ENCODE peak calls at places on chromosomes 16 and 17, in six cellular contexts. Q is mammary epithelial cell, H is sigmoid colon, O is uterus, F is heart left ventricle, X is ovary. B is an unnamed sample.

GRCh38 chr17:36901506-36901905 is 35.8 kb upstream of the LHX1 start:
- DNase-seq in Q (peak; percentile 4), H (no peak), O (no peak), F (no peak), X (no peak), B (no peak)

GRCh38 chr16:83725313-83725712 is 82.5 kb upstream of the HSBP1 start:
- DNase-seq in Q (no peak), H (no peak), O (no peak), F (no peak), X (no peak), B (no peak)

GRCh38 chr16:47143677-47144558 is at the start of gene NETO2:
- DNase-seq in Q (peak; percentile 58), H (no peak), O (no peak), F (peak; percentile 50), X (peak; percentile 20), B (peak; percentile 25)

GRCh38 chr17:4375039-4375748 is 8.7 kb upstream of the UBE2G1 start:
- DNase-seq in Q (no peak), H (no peak), O (no peak), F (no peak), X (no peak), B (peak; percentile 3)

GRCh38 chr17:81608082-81608481 is 28.8 kb downstream of the NPLOC4 start:
- DNase-seq in Q (no peak), H (no peak), O (no peak), F (no peak), X (no peak), B (no peak)

GRCh38 chr16:13307861-13308260 is 406.5 kb downstream of the SHISA9 start:
- DNase-seq in Q (no peak), H (no peak), O (no peak), F (no peak), X (no peak), B (no peak)

GRCh38 chr16:73949574-73950348 is 346.9 kb upstream of the PSMD7 start:
- DNase-seq in Q (peak; percentile 46), H (no peak), O (peak; percentile 38), F (no peak), X (no peak), B (no peak)

GRCh38 chr17:64993867-64994266 is 62.7 kb downstream of the GNA13 start:
- DNase-seq in Q (no peak), H (no peak), O (no peak), F (no peak), X (no peak), B (no peak)

GRCh38 chr17:80110927-80111701 is 9.7 kb downstream of the GAA start:
- DNase-seq in Q (no peak), H (no peak), O (no peak), F (no peak), X (no peak), B (no peak)

GRCh38 chr16:53341787-53342186 is 92.5 kb upstream of the RBL2 start:
- DNase-seq in Q (no peak), H (no peak), O (no peak), F (no peak), X (no peak), B (no peak)

GRCh38 chr17:31654936-31655335 is 204.1 kb downstream of the COPRS start:
- DNase-seq in Q (peak; percentile 90), H (no peak), O (no peak), F (no peak), X (no peak), B (peak; percentile 3)

GRCh38 chr16:6804461-6804860 is 528.2 kb upstream of the RBFOX1 start:
- DNase-seq in Q (no peak), H (no peak), O (no peak), F (no peak), X (no peak), B (no peak)

GRCh38 chr17:6470751-6471521 is 26.7 kb downstream of the PIMREG start:
- DNase-seq in Q (no peak), H (no peak), O (no peak), F (no peak), X (no peak), B (no peak)

GRCh38 chr17:45970659-45971058 is 28.4 kb upstream of the STH start:
- DNase-seq in Q (no peak), H (no peak), O (no peak), F (no peak), X (no peak), B (no peak)

GRCh38 chr17:20228410-20228809 is 219.3 kb downstream of the SPECC1 start:
- DNase-seq in Q (no peak), H (no peak), O (no peak), F (no peak), X (no peak), B (no peak)
- H3K36me3 ChIP-seq in Q (peaks cover 8% of the 10 kb centered on the region), H (peaks cover 3% of the 10 kb centered on the region), O (no peaks in the 10 kb centered on the region), F (peaks cover 28% of the 10 kb centered on the region), X (no peaks in the 10 kb centered on the region), B (no peaks in the 10 kb centered on the region)

DNA sequence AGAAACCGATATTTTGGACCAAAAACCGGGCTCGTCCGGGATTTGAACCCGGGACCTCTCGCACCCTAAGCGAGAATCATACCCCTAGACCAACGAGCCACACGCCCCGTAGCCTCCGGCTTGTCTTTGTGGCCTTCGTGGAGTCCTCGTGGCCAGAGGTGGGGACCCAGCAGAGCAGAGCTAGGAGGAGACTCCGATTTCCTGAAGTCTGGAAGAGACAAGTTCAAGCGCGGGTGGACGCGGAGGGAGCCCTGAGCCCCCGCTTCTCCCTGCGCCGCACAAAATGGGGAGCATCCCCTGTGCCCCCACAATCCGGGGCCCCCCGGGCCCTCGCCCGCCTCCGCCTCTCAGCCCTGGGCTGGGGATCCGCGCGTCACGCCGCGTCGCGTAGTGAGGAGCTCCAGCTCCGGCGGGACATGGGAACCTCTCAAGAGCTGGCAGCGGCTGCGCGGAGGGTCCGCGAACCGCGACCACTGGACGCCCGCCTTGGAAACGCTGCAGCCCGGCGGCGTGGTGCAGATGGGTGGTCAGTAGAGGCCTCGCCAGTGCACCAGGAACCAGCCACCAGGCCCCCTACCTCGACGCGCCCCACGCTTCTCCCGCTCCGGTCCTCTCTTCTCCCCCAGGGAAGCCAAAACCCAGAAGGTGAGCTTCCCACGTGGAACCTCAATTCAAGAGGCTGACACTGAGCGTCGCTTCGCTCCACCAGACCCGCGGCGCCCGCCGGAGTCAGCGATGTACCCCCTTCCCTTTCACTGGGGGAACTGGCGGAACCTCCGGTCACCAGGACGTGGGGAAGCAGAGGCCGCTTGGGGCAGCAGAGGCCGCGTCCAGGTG is 5.2 kb upstream of the OR1F1 start:
- DNase-seq in Q (peak; percentile 77), H (no peak), O (no peak), F (no peak), X (no peak), B (no peak)
- TF ChIP-seq CTCF in Q (peak; percentile 45), H (no peak), O (no peak), F (peak; percentile 27), X (no peak), B (no peak)

GRCh38 chr16:15487336-15488284 is 53.2 kb downstream of the BMERB1 start:
- DNase-seq in Q (no peak), H (no peak), O (no peak), F (no peak), X (no peak), B (no peak)
- H3K4me1 ChIP-seq in Q (peaks cover 11% of the 10 kb centered on the region), H (peaks cover 17% of the 10 kb centered on the region), O (peaks cover 5% of the 10 kb centered on the region), F (peaks cover 12% of the 10 kb centered on the region), X (peaks cover 6% of the 10 kb centered on the region), B (no peaks in the 10 kb centered on the region)

GRCh38 chr17:48058393-48059124 is 10.4 kb downstream of the NFE2L1 start:
- DNase-seq in Q (no peak), H (no peak), O (no peak), F (no peak), X (no peak), B (no peak)
- H3K36me3 ChIP-seq in Q (peaks cover 49% of the 10 kb centered on the region), H (peaks cover 65% of the 10 kb centered on the region), O (no peaks in the 10 kb centered on the region), F (peaks cover 81% of the 10 kb centered on the region), X (no peaks in the 10 kb centered on the region), B (peaks cover 47% of the 10 kb centered on the region)

GRCh38 chr17:8222630-8223355 is 12.4 kb upstream of the AURKB start:
- DNase-seq in Q (peak; percentile 96), H (peak; percentile 98), O (peak; percentile 96), F (peak; percentile 94), X (peak; percentile 96), B (peak; percentile 90)

GRCh38 chr17:8221663-8222379 is 11.4 kb upstream of the AURKB start:
- DNase-seq in Q (peak; percentile 88), H (peak; percentile 92), O (peak; percentile 93), F (peak; percentile 89), X (peak; percentile 84), B (peak; percentile 85)

GRCh38 chr17:8222380-8222629 is 11.9 kb upstream of the AURKB start:
- DNase-seq in Q (no peak), H (no peak), O (no peak), F (no peak), X (no peak), B (no peak)

GRCh38 chr17:8224891-8225812 is 14.8 kb upstream of the AURKB start:
- DNase-seq in Q (no peak), H (no peak), O (no peak), F (no peak), X (no peak), B (no peak)

DNA sequence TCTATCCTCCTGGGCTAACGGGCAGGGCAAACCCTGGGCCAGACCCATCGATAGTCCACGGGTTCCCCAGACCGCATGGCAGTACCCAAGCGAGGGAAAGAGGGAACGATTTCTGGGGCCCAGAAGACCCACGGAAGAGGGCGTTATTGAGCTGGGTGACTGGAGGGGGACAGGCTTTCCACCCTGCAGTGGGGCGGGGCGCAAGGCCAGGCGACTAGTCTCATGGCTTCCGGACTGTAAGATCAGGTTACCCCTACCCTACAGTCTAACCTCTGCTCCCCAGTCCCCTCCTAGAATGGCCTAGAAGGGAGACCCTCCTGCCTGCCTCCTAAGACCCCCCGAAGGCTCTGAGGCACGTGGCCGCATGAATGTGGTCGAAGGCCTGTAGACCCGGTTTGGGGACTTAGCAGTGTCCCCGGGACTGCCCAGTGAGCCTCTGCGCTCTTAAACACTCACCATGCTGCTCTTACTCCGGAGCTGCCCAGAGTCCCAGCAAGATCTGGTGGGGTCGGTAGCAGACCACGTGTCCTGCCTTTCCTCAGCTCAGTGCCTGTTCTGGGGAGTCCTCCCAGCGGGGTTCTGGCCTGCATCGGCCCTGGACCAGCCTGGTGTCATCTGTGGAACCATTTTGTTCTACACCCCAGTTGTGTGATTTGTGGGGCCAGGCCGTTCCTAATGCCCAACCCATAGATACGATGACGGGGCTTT is 13.1 kb upstream of the AURKB start:
- DNase-seq in Q (no peak), H (peak; percentile 85), O (peak; percentile 64), F (peak; percentile 68), X (peak; percentile 71), B (no peak)
- TF ChIP-seq CTCF in Q (no peak), H (no peak), O (no peak), F (peak; percentile 22), X (no peak), B (no peak)

GRCh38 chr16:89099905-89100304 is 6.3 kb downstream of the ACSF3 start:
- DNase-seq in Q (peak; percentile 4), H (no peak), O (no peak), F (no peak), X (no peak), B (no peak)
- H3K4me1 ChIP-seq in Q (peaks cover 3% of the 10 kb centered on the region), H (peaks cover 13% of the 10 kb centered on the region), O (no peaks in the 10 kb centered on the region), F (peaks cover 3% of the 10 kb centered on the region), X (peaks cover 3% of the 10 kb centered on the region), B (peaks cover 66% of the 10 kb centered on the region)

B was measured in CD8-positive, alpha-beta T cell.